ENCODE peak calls at places on chromosomes 5 and 9, in seven cellular contexts. V, R, O, D, A, I and N are unnamed samples.

GRCh38 chr9:8254527-8254926 is 454.9 kb upstream of the DMAC1 start:
- DNase-seq in V (no peak), O (no peak), I (no peak), R (no peak), A (no peak), D (no peak), N (no peak)

GRCh38 chr9:115170674-115171073 is 52.7 kb upstream of the TNC start:
- DNase-seq in A (no peak), V (no peak), O (no peak), I (no peak), D (peak), R (no peak), N (no peak)

GRCh38 chr9:115296831-115297565 is 179.0 kb upstream of the TNC start:
- DNase-seq in R (no peak), O (no peak), A (no peak), I (no peak), D (no peak), V (no peak), N (no peak)

GRCh38 chr9:108041551-108041950 is 552.0 kb upstream of the KLF4 start:
- DNase-seq in A (no peak), R (no peak), V (no peak), O (peak), I (no peak), D (no peak), N (no peak)

GRCh38 chr5:177553671-177554429 is 513 bp downstream of the FAM193B start:
- DNase-seq in I (peak), D (no peak), A (no peak), O (no peak), V (peak), R (no peak), N (peak)

GRCh38 chr5:131672791-131673190 is 37.8 kb upstream of the RAPGEF6 start:
- DNase-seq in R (no peak), O (no peak), D (no peak), V (no peak), A (no peak), I (no peak), N (no peak)

GRCh38 chr9:128201441-128202369 is 1.5 kb upstream of the DNM1 start:
- DNase-seq in V (no peak), O (no peak), A (no peak), I (no peak), D (no peak), R (no peak), N (no peak)

GRCh38 chr5:139757727-139758509 is 37.7 kb upstream of the PSD2 start:
- DNase-seq in V (no peak), I (no peak), D (no peak), R (no peak), A (no peak), O (no peak), N (no peak)

GRCh38 chr9:71859939-71860338 is 51.1 kb downstream of the ABHD17B start:
- DNase-seq in O (no peak), D (no peak), R (no peak), A (no peak), I (no peak), V (no peak), N (no peak)